ENCODE peak calls at places on chromosomes 13 and 19, in six cellular contexts. R is HCT116, Z is H1, W is SK-N-SH, Y is GM12878, J is K562. K is an unnamed sample. For H3K36me3, the result is how much of the 10 kb centered on the place peaks cover.

GRCh38 chr19:49129238-49129583 is 9.9 kb downstream of the PPFIA3 start:
- DNase-seq in Y (no peak), J (peak), Z (peak), R (no peak), W (peak), K (no peak)

GRCh38 chr13:27973956-27974662 is 5.0 kb upstream of the CDX2 start:
- DNase-seq in J (no peak), Z (no peak), Y (no peak), R (no peak), W (peak), K (no peak)

GRCh38 chr19:5585461-5586299 is 17.9 kb upstream of the TINCR start:
- DNase-seq in W (peak), Y (no peak), R (no peak), J (peak), Z (peak), K (peak)

GRCh38 chr13:109494955-109495354 is 291.4 kb downstream of the IRS2 start:
- DNase-seq in W (peak), Z (no peak), Y (no peak), R (no peak), J (no peak), K (no peak)

GRCh38 chr13:110107568-110108347 is 199.2 kb downstream of the COL4A1 start:
- DNase-seq in J (no peak), R (no peak), Y (no peak), W (peak), Z (peak), K (no peak)

GRCh38 chr19:35491838-35492360 is 1.6 kb upstream of the KRTDAP start:
- DNase-seq in W (no peak), Z (no peak), J (no peak), R (no peak), Y (no peak), K (no peak)

GRCh38 chr19:35313614-35314013 is 15.4 kb upstream of the CD22 start:
- DNase-seq in R (no peak), W (no peak), Y (no peak), Z (no peak), J (no peak), K (no peak)

GRCh38 chr13:49935171-49936084 is 712 bp downstream of the SPRYD7 start:
- DNase-seq in J (peak), R (peak), Y (no peak), Z (no peak), W (no peak), K (no peak)

GRCh38 chr19:39113199-39113598 is 12.4 kb upstream of the PAK4 start:
- DNase-seq in R (no peak), W (no peak), Y (no peak), J (no peak), Z (no peak), K (no peak)

DNA sequence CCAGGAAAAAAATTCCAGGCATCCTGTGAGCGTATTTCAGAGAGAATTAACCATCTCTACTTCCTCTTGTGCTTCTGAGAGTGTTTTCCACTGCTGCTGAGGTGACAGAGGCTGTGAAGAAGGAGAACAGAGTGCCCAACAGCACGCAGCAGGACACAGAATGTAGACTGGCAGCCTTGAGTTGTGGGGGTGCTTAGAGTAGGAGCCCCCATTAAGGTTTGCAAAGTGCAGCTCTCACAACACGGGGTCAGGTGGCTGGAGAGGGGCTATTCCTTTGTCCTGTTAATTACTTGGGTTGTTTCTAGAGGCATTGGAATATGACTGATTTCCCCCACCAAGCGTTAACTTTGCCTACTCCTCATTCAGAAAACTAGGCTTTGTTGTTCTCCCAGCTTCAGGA is 370.6 kb downstream of the TSHZ3 start:
- DNase-seq in J (no peak), Y (no peak), R (no peak), W (no peak), Z (no peak), K (peak)
- TF ChIP-seq YY1 in J (no peak), Y (no peak), R (no peak), W (no peak), Z (no peak), K (no peak)

GRCh38 chr13:75855847-75856246 is 219.7 kb downstream of the LMO7 start:
- DNase-seq in R (no peak), W (no peak), Y (no peak), J (no peak), Z (no peak), K (no peak)

GRCh38 chr13:75855216-75855615 is 219.1 kb downstream of the LMO7 start:
- DNase-seq in Y (no peak), W (no peak), R (no peak), J (no peak), Z (no peak), K (no peak)

GRCh38 chr13:75847588-75847987 is 211.5 kb downstream of the LMO7 start:
- DNase-seq in R (no peak), W (no peak), J (no peak), Y (no peak), Z (no peak), K (no peak)

DNA sequence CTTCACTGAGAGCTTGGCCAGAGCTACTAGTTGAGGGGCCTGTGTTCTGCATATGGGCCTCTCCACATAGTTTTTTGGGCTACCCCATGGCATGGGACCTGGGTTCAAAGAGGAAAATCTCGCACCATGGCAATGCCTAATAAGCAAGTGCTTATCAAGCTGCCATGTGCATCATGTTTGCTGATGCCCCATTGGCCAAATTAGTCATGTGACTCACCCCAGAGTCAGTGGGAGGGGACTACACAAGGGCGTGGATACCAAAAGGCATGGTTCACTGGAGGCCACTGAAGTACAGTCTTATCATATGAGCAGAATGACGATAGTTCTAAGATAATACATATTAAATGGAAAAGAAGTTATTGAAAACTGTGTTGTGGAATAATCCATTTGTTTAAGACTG is 214.8 kb downstream of the LMO7 start:
- DNase-seq in R (no peak), W (no peak), Z (no peak), J (peak), Y (no peak), K (no peak)
- H3K36me3 ChIP-seq in R (under half), W (half or more), Z (under half), J (under half), Y (under half), K (under half)

DNA sequence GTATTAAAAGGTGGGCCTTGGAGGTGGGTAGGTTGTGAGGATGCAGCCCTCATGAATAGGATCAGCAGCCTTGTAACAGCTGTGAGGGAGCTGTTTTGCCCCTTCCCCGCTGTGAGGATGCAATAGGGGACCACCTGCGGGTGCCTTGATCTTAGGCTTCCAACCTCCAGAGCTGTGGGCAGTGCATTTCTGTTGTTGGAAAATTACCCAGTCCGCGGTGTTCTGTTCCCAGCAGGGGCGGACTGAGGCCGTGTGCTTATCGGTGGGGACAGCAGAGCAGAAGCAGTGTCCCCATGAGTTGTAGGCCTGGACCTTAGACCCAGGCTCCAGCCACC is 54.8 kb upstream of the TEX29 start:
- DNase-seq in J (no peak), Y (no peak), R (no peak), W (no peak), Z (peak), K (no peak)
- TF ChIP-seq YY1 in J (no peak), Y (no peak), R (no peak), W (no peak), Z (no peak), K (no peak)

GRCh38 chr13:111232191-111232590 is 88.3 kb upstream of the TEX29 start:
- DNase-seq in Z (no peak), J (no peak), Y (no peak), W (no peak), R (no peak), K (no peak)
- H3K36me3 ChIP-seq in Z (under half), J (under half), Y (under half), W (under half), R (under half), K (under half)

GRCh38 chr13:47337781-47338507 is 441.1 kb upstream of the HTR2A start:
- DNase-seq in Y (no peak), W (no peak), R (no peak), J (no peak), Z (no peak), K (no peak)
- TF ChIP-seq YY1 in Y (no peak), W (no peak), R (no peak), J (no peak), Z (no peak), K (no peak)

GRCh38 chr19:38101723-38102122 is 122.3 kb downstream of the DPF1 start:
- DNase-seq in R (no peak), Z (no peak), J (no peak), Y (no peak), W (no peak), K (no peak)

GRCh38 chr19:38100589-38100988 is 123.4 kb downstream of the DPF1 start:
- DNase-seq in R (no peak), J (no peak), W (no peak), Y (no peak), Z (no peak), K (no peak)

GRCh38 chr19:38099966-38100365 is 124.1 kb downstream of the DPF1 start:
- DNase-seq in W (no peak), Y (no peak), R (no peak), J (no peak), Z (no peak), K (no peak)

GRCh38 chr19:38107129-38107528 is 116.9 kb downstream of the DPF1 start:
- DNase-seq in J (no peak), Z (no peak), Y (no peak), W (no peak), R (no peak), K (no peak)

DNA sequence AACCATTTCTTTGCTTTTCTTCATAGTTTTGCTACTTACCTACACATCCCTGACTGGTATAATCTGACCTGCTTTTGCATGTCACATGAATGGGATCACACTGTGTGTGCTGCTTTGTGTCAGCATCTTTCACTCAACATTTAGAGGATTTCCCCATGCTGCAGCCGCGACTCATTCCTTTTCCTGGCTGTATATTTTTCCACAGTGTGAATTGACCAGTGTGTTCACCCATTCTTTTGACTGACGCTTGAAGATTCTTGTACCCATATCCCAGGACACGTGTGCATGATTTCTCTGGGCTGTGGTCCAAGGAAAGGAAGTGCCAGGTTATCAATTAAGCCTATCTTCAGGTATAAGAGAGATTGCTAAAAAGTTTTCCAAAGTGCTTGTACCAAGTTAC is 118.4 kb downstream of the DPF1 start:
- DNase-seq in Y (no peak), J (no peak), Z (no peak), W (no peak), R (no peak), K (no peak)
- H3K36me3 ChIP-seq in Y (under half), J (under half), Z (under half), W (under half), R (under half), K (half or more)

GRCh38 chr13:24178847-24179845 is 18.6 kb downstream of the SPATA13 start:
- DNase-seq in Z (no peak), W (no peak), Y (no peak), J (no peak), R (no peak), K (no peak)
- TF ChIP-seq YY1 in Z (no peak), W (no peak), Y (no peak), J (no peak), R (no peak), K (no peak)

GRCh38 chr13:37187611-37188010 is 82.1 kb upstream of the CSNK1A1L start:
- DNase-seq in R (no peak), Z (no peak), Y (no peak), W (no peak), J (no peak), K (no peak)

GRCh38 chr13:37192986-37193385 is 87.5 kb upstream of the CSNK1A1L start:
- DNase-seq in J (no peak), W (no peak), R (no peak), Y (no peak), Z (no peak), K (no peak)

DNA sequence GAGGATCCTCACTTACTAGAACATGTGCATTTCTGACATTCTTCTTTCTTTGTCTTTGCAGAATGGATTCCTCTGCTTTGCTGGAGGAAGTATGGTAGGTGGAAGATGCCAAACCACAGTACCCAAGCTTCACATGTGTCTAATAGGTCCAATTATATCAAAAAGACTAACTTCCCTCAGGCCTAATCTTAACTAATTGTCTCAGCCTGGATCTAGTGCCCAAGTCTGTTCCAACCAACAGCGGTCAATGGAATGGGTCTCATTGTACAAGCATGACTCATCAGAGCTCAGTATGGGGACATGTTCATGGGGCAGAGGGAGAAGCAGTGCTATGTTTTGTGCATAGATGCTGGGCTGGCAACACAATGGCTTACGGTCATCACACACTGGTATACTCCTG is 81.6 kb upstream of the CSNK1A1L start:
- DNase-seq in Y (no peak), J (no peak), R (no peak), Z (no peak), W (no peak), K (no peak)
- H3K36me3 ChIP-seq in Y (under half), J (under half), R (under half), Z (under half), W (under half), K (under half)